ENCODE peak calls at places on chromosome 15, in nine cellular contexts. K, F, V, C, D, I, J, G and Y are unnamed samples.

GRCh38 chr15:80991446-80991845 is 1.8 kb upstream of the MESD start:
- DNase-seq in I (no peak), J (no peak), C (no peak), V (no peak), G (peak; percentile 32), F (no peak), D (peak; percentile 92), K (peak; percentile 72), Y (no peak)

GRCh38 chr15:37105795-37106333 is 5.5 kb upstream of the MEIS2 start:
- DNase-seq in K (peak; percentile 35), F (no peak), V (no peak), G (no peak), C (no peak), J (no peak), I (no peak), D (no peak), Y (no peak)

GRCh38 chr15:81315452-81316203 is 8.3 kb downstream of the STARD5 start:
- DNase-seq in I (no peak), D (no peak), F (peak; percentile 33), G (no peak), V (no peak), C (no peak), K (no peak), J (no peak), Y (no peak)

GRCh38 chr15:71093089-71094024 is 21.9 kb upstream of the THSD4 start:
- DNase-seq in V (no peak), J (no peak), G (no peak), K (peak; percentile 30), C (no peak), D (peak; percentile 85), I (no peak), F (no peak), Y (no peak)

GRCh38 chr15:37104413-37105392 is 4.4 kb upstream of the MEIS2 start:
- DNase-seq in J (peak; percentile 61), C (no peak), V (no peak), I (peak; percentile 23), F (no peak), G (no peak), D (no peak), K (peak; percentile 56), Y (peak; percentile 45)

GRCh38 chr15:25739687-25740121 is 123.4 kb downstream of the ATP10A start:
- DNase-seq in C (no peak), F (peak; percentile 40), V (no peak), G (no peak), D (peak; percentile 56), K (peak; percentile 47), J (peak; percentile 61), I (peak; percentile 50), Y (peak; percentile 74)

GRCh38 chr15:63340878-63341277 is 40.8 kb downstream of the CA12 start:
- DNase-seq in F (no peak), G (no peak), K (no peak), I (no peak), D (no peak), J (no peak), V (no peak), C (no peak), Y (no peak)

GRCh38 chr15:99482993-99483392 is 82.8 kb upstream of the MEF2A start:
- DNase-seq in G (no peak), V (no peak), F (no peak), I (no peak), C (no peak), D (no peak), J (no peak), K (no peak), Y (no peak)

GRCh38 chr15:74428442-74428787 is 5.3 kb downstream of the SEMA7A start:
- DNase-seq in I (peak; percentile 43), D (no peak), F (peak; percentile 48), K (no peak), G (no peak), C (no peak), V (no peak), J (no peak), Y (peak; percentile 54)

GRCh38 chr15:43286074-43286473 is 19.3 kb upstream of the TGM5 start:
- DNase-seq in D (no peak), F (no peak), G (no peak), C (no peak), V (no peak), I (no peak), K (no peak), J (no peak), Y (no peak)

GRCh38 chr15:70569718-70570231 is 193.6 kb downstream of the UACA start:
- DNase-seq in V (no peak), J (no peak), D (no peak), K (peak; percentile 31), I (no peak), G (no peak), F (no peak), C (no peak), Y (no peak)

GRCh38 chr15:72184165-72184811 is 13.3 kb downstream of the GRAMD2A start:
- DNase-seq in I (no peak), F (no peak), J (peak; percentile 77), C (no peak), V (peak; percentile 66), D (peak; percentile 78), G (no peak), K (peak; percentile 39), Y (peak; percentile 89)

GRCh38 chr15:65954289-65954741 is 85.0 kb downstream of the RAB11A start:
- DNase-seq in C (no peak), G (no peak), D (peak; percentile 30), J (peak; percentile 24), I (no peak), V (no peak), F (no peak), K (peak; percentile 74), Y (peak; percentile 68)

GRCh38 chr15:69992326-69992725 is 105.4 kb downstream of the TLE3 start:
- DNase-seq in K (peak; percentile 68), J (no peak), I (no peak), D (peak; percentile 27), F (no peak), V (no peak), G (no peak), C (no peak), Y (no peak)

GRCh38 chr15:52221730-52222129 is 30.5 kb upstream of the GNB5 start:
- DNase-seq in C (peak; percentile 54), V (no peak), F (no peak), D (no peak), G (no peak), K (no peak), J (no peak), I (no peak), Y (no peak)

GRCh38 chr15:52220896-52221660 is 29.9 kb upstream of the GNB5 start:
- DNase-seq in F (no peak), D (no peak), K (no peak), J (no peak), V (no peak), G (no peak), C (no peak), I (no peak), Y (no peak)

GRCh38 chr15:52227456-52227855 is 36.3 kb upstream of the GNB5 start:
- DNase-seq in I (peak; percentile 80), K (peak; percentile 88), C (peak; percentile 77), D (peak; percentile 85), J (peak; percentile 82), F (peak; percentile 81), G (no peak), V (no peak), Y (peak; percentile 76)

GRCh38 chr15:52225230-52225629 is 34.0 kb upstream of the GNB5 start:
- DNase-seq in J (no peak), G (no peak), I (no peak), K (no peak), D (no peak), V (no peak), F (no peak), C (no peak), Y (no peak)

DNA sequence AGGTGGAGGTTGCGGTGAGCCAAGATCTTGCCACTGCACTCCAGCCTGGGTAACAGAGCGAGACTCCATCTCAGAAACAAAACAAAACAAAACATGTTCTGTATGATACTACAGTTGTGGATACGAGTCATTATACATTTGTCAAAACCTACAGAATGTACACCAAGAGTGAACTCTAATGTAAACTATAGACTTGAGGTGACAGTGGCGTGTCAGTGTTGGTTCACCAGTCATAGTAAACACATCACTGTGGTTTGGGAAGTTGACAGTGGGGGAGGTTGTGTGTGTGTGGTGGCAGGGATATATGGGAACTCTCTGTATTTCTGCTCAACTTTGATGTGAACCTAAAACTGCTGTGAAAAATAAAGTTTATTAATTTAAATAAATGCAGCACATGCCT is 33.0 kb upstream of the GNB5 start:
- DNase-seq in D (no peak), V (no peak), I (no peak), K (no peak), J (no peak), C (no peak), F (no peak), G (no peak), Y (no peak)
- H3K4me3 ChIP-seq in D (no peak overlapping the region), V (no peak overlapping the region), I (no peak overlapping the region), K (no peak overlapping the region), J (no peak overlapping the region), C (no peak overlapping the region), F (no peak overlapping the region), G (no peak overlapping the region), Y (no peak overlapping the region)

GRCh38 chr15:41868321-41868720 is 25.5 kb downstream of the SPTBN5 start:
- DNase-seq in K (no peak), F (no peak), C (no peak), J (no peak), I (no peak), D (no peak), G (no peak), V (no peak), Y (no peak)
- H3K27me3 ChIP-seq in K (no peaks in the 10 kb centered on the region), F (no peaks in the 10 kb centered on the region), C (no peaks in the 10 kb centered on the region), J (no peaks in the 10 kb centered on the region), I (no peaks in the 10 kb centered on the region), D (no peaks in the 10 kb centered on the region), G (no peaks in the 10 kb centered on the region), V (no peaks in the 10 kb centered on the region), Y (no peaks in the 10 kb centered on the region)

GRCh38 chr15:67067930-67068542 is 2.6 kb downstream of the SMAD3 start:
- DNase-seq in F (no peak), C (no peak), K (peak; percentile 45), V (no peak), D (peak; percentile 56), I (no peak), J (peak; percentile 63), G (no peak), Y (peak; percentile 40)
- H3K4me3 ChIP-seq in F (peak overlapping the region; percentile 73), C (peak overlapping the region; percentile 89), K (peak overlapping the region; percentile 66), V (peak overlapping the region; percentile 88), D (peak overlapping the region; percentile 95), I (peak overlapping the region; percentile 52), J (peak overlapping the region; percentile 95), G (peak overlapping the region; percentile 93), Y (peak overlapping the region; percentile 96)

GRCh38 chr15:48501208-48501607 is 144.3 kb downstream of the FBN1 start:
- DNase-seq in G (no peak), V (no peak), D (no peak), I (no peak), J (no peak), C (no peak), F (no peak), K (no peak), Y (no peak)

GRCh38 chr15:48498828-48499227 is 146.7 kb downstream of the FBN1 start:
- DNase-seq in C (no peak), V (no peak), J (no peak), D (no peak), F (no peak), I (no peak), G (no peak), K (no peak), Y (no peak)

GRCh38 chr15:48505067-48505466 is 140.4 kb downstream of the FBN1 start:
- DNase-seq in V (no peak), K (no peak), C (no peak), D (no peak), G (no peak), F (no peak), J (no peak), I (no peak), Y (no peak)

GRCh38 chr15:48500595-48500994 is 144.9 kb downstream of the FBN1 start:
- DNase-seq in I (no peak), G (no peak), K (no peak), V (no peak), F (no peak), C (no peak), D (peak; percentile 47), J (no peak), Y (no peak)

GRCh38 chr15:48499978-48500377 is 145.5 kb downstream of the FBN1 start:
- DNase-seq in F (no peak), D (no peak), G (no peak), V (no peak), C (no peak), K (no peak), I (no peak), J (no peak), Y (no peak)
- H3K27me3 ChIP-seq in F (no peaks in the 10 kb centered on the region), D (no peaks in the 10 kb centered on the region), G (no peaks in the 10 kb centered on the region), V (no peaks in the 10 kb centered on the region), C (no peaks in the 10 kb centered on the region), K (no peaks in the 10 kb centered on the region), I (no peaks in the 10 kb centered on the region), J (no peaks in the 10 kb centered on the region), Y (no peaks in the 10 kb centered on the region)